ENCODE peak calls at places on chromosomes 7 and 10, in six cellular contexts. Q, A, H, G, V and M are unnamed samples.

GRCh38 chr10:132652936-132653590 is 115.5 kb downstream of the INPP5A start:
- DNase-seq in Q (no peak), A (no peak), H (no peak), G (no peak), V (no peak), M (no peak)

GRCh38 chr10:34835908-34836558 is 20.9 kb upstream of the PARD3 start:
- DNase-seq in Q (no peak), A (no peak), H (no peak), G (no peak), V (no peak), M (no peak)

GRCh38 chr7:117381357-117381756 is 45.9 kb downstream of the ASZ1 start:
- DNase-seq in Q (no peak), A (no peak), H (no peak), G (no peak), V (no peak), M (no peak)

GRCh38 chr7:71389976-71390375 is 258.0 kb downstream of the GALNT17 start:
- DNase-seq in Q (no peak), A (no peak), H (peak), G (no peak), V (no peak), M (peak)

GRCh38 chr7:2726316-2727018 is 38.5 kb downstream of the AMZ1 start:
- DNase-seq in Q (no peak), A (no peak), H (no peak), G (no peak), V (no peak), M (no peak)

GRCh38 chr10:67893637-67894036 is 9.2 kb downstream of the SIRT1 start:
- DNase-seq in Q (no peak), A (no peak), H (no peak), G (no peak), V (no peak), M (no peak)

GRCh38 chr10:29595636-29596225 is 39.0 kb downstream of the SVIL start:
- DNase-seq in Q (no peak), A (no peak), H (no peak), G (no peak), V (no peak), M (no peak)

GRCh38 chr10:125083576-125083920 is 76.8 kb downstream of the CTBP2 start:
- DNase-seq in Q (peak), A (no peak), H (no peak), G (no peak), V (peak), M (no peak)

GRCh38 chr7:149245244-149245643 is 5.8 kb downstream of the ZNF212 start:
- DNase-seq in Q (peak), A (peak), H (no peak), G (no peak), V (peak), M (no peak)

GRCh38 chr10:131211965-131212619 is 99.4 kb downstream of the TCERG1L start:
- DNase-seq in Q (no peak), A (no peak), H (no peak), G (no peak), V (no peak), M (no peak)

GRCh38 chr7:73973091-73973490 is 54.9 kb upstream of the ELN start:
- DNase-seq in Q (no peak), A (no peak), H (no peak), G (no peak), V (no peak), M (no peak)

GRCh38 chr10:20836401-20836800 is 60.7 kb downstream of the NEBL start:
- DNase-seq in Q (no peak), A (no peak), H (no peak), G (no peak), V (no peak), M (no peak)

GRCh38 chr7:42972703-42973500 is 40.7 kb downstream of the MRPL32 start:
- DNase-seq in Q (peak), A (no peak), H (peak), G (no peak), V (peak), M (no peak)

GRCh38 chr10:75189266-75190096 is 21.1 kb upstream of the VDAC2 start:
- DNase-seq in Q (no peak), A (no peak), H (no peak), G (no peak), V (no peak), M (no peak)

GRCh38 chr10:14050598-14050997 is 280.1 kb downstream of the FRMD4A start:
- DNase-seq in Q (no peak), A (no peak), H (no peak), G (no peak), V (no peak), M (no peak)

GRCh38 chr10:62811159-62811875 is 4.8 kb downstream of the EGR2 start:
- DNase-seq in Q (no peak), A (no peak), H (no peak), G (no peak), V (no peak), M (no peak)

GRCh38 chr7:39644170-39644569 is 20.8 kb downstream of the RALA start:
- DNase-seq in Q (peak), A (no peak), H (peak), G (no peak), V (peak), M (no peak)

GRCh38 chr10:69068549-69068948 is 19.4 kb upstream of the SRGN start:
- DNase-seq in Q (no peak), A (no peak), H (no peak), G (no peak), V (no peak), M (no peak)

GRCh38 chr10:104258209-104258608 is 3.5 kb downstream of the GSTO1 start:
- DNase-seq in Q (no peak), A (no peak), H (no peak), G (no peak), V (no peak), M (no peak)

GRCh38 chr7:150406565-150407421 is 27.7 kb downstream of the ZNF775 start:
- DNase-seq in Q (peak), A (no peak), H (no peak), G (no peak), V (peak), M (no peak)

GRCh38 chr10:98795467-98795866 is 348.7 kb upstream of the HPS1 start:
- DNase-seq in Q (no peak), A (no peak), H (no peak), G (no peak), V (no peak), M (no peak)

GRCh38 chr7:149355390-149356048 is 93.5 kb downstream of the ZNF783 start:
- DNase-seq in Q (no peak), A (no peak), H (peak), G (peak), V (no peak), M (no peak)

GRCh38 chr7:129262333-129262732 is 37.5 kb downstream of the AHCYL2 start:
- DNase-seq in Q (no peak), A (no peak), H (no peak), G (no peak), V (peak), M (no peak)

GRCh38 chr7:133253522-133253882 is 624 bp downstream of the EXOC4 start:
- DNase-seq in Q (peak), A (peak), H (no peak), G (no peak), V (peak), M (peak)

GRCh38 chr7:138170959-138171703 is 94.9 kb downstream of the AKR1D1 start:
- DNase-seq in Q (no peak), A (no peak), H (no peak), G (no peak), V (no peak), M (no peak)

GRCh38 chr7:138169441-138169851 is 93.2 kb downstream of the AKR1D1 start:
- DNase-seq in Q (no peak), A (no peak), H (peak), G (peak), V (no peak), M (peak)

GRCh38 chr7:138167222-138167621 is 91.0 kb downstream of the AKR1D1 start:
- DNase-seq in Q (no peak), A (no peak), H (peak), G (no peak), V (no peak), M (no peak)

GRCh38 chr7:138167869-138168296 is 91.6 kb downstream of the AKR1D1 start:
- DNase-seq in Q (no peak), A (no peak), H (peak), G (no peak), V (no peak), M (no peak)

GRCh38 chr7:138170298-138170697 is 94.0 kb downstream of the AKR1D1 start:
- DNase-seq in Q (no peak), A (no peak), H (peak), G (no peak), V (no peak), M (no peak)
- H2AK5ac ChIP-seq in Q (no peak), A (no peak), H (no peak), G (peak), V (no peak), M (no peak)

DNA sequence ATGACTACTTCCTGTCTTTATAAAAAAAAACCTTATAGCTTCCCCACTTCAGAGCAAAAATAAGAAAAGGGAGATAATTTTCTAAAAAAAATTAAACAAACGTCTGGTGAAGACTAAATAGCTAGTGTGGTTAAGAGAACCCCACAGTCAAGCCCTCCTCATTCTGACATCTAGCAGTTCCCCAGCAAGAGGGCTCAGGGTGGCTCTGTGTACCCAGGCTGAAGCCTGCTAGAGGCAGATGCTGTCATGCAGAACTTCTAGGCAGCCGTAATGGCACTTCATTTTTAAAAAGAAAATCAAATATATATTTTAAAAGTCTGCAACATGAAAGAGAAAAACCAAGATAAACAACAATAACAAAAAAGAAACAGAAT is 223.1 kb upstream of the KLF14 start:
- DNase-seq in Q (no peak), A (no peak), H (no peak), G (no peak), V (no peak), M (no peak)
- H3K4me3 ChIP-seq in Q (no peak), A (no peak), H (no peak), G (no peak), V (peak), M (no peak)

GRCh38 chr10:110336111-110336721 is 31.5 kb upstream of the SMNDC1 start:
- DNase-seq in Q (peak), A (peak), H (peak), G (no peak), V (peak), M (peak)
- H3K27ac ChIP-seq in Q (peak), A (no peak), H (no peak), G (no peak), V (peak), M (peak)

GRCh38 chr7:116142374-116142773 is 68.0 kb upstream of the TES start:
- DNase-seq in Q (no peak), A (no peak), H (no peak), G (no peak), V (no peak), M (no peak)
- H2AK5ac ChIP-seq in Q (no peak), A (no peak), H (no peak), G (no peak), V (no peak), M (no peak)

GRCh38 chr10:128206676-128207075 is 80.5 kb upstream of the MKI67 start:
- DNase-seq in Q (no peak), A (no peak), H (no peak), G (no peak), V (no peak), M (no peak)

GRCh38 chr10:128211953-128212727 is 85.9 kb upstream of the MKI67 start:
- DNase-seq in Q (peak), A (peak), H (peak), G (peak), V (peak), M (peak)

GRCh38 chr10:128211064-128211504 is 84.9 kb upstream of the MKI67 start:
- DNase-seq in Q (no peak), A (no peak), H (no peak), G (no peak), V (no peak), M (no peak)

GRCh38 chr10:128210215-128211063 is 84.2 kb upstream of the MKI67 start:
- DNase-seq in Q (no peak), A (peak), H (peak), G (no peak), V (peak), M (peak)

DNA sequence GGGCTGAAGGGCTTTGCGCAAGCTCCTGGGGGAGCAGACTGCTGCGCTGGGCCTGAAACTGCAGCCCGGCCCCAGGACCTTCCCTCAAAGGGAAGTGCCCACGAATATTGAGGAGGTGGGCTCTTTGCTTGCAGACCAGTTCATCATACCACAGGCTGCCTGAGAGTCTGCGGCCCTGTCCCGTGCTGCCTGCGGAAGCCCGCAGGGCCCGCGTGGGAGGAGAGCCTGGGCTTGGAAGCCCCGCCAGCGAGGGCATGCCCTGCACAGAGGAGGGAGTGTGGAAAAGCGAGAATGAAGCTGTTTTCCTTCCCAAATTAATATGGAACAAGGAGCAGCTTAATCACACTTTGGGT is 83.6 kb upstream of the MKI67 start:
- DNase-seq in Q (no peak), A (no peak), H (no peak), G (no peak), V (no peak), M (no peak)
- H3K4me3 ChIP-seq in Q (peak), A (no peak), H (no peak), G (peak), V (peak), M (no peak)

DNA sequence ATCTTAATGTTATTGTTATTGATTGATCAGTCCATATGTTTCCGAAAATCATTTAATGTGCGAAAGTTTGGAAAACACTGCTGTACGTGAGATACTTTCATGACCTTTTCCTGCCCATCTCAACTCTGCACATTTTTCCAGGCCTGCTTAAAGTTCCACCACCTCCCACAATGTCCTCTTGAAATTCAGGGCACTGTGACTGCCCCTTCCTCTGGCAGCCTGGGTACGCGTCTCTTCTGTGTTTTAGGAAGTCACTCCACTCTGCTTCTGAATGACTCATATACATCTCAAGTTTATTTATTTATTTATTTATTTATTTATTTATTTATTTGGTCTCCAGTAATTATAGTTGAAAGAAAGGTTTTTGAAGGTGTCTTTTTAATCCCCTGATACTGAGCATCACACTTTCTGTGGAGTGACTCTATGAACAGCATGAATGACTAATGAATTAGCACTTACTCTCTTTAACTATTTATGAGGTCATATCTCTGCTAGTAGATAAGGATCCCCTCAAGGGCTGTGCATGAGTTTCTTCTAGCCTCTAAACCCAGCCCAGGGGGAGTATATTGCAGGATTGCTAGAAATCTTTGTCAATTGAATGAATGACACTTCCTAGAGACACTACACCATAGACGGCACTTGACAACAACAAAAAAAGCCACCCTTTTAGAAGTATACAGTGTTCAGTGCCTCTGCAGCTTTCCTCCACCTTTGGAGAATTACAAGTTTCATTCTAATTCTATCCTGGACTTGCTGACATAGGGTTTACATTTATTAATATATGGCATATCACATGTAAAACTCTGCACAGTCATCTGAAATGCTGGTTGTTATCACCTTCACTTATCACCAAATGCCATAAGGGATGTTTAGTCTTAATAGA is 2.2 kb downstream of the MACC1 start:
- DNase-seq in Q (no peak), A (peak), H (peak), G (no peak), V (peak), M (no peak)
- H3K27ac ChIP-seq in Q (no peak), A (no peak), H (no peak), G (no peak), V (no peak), M (no peak)

DNA sequence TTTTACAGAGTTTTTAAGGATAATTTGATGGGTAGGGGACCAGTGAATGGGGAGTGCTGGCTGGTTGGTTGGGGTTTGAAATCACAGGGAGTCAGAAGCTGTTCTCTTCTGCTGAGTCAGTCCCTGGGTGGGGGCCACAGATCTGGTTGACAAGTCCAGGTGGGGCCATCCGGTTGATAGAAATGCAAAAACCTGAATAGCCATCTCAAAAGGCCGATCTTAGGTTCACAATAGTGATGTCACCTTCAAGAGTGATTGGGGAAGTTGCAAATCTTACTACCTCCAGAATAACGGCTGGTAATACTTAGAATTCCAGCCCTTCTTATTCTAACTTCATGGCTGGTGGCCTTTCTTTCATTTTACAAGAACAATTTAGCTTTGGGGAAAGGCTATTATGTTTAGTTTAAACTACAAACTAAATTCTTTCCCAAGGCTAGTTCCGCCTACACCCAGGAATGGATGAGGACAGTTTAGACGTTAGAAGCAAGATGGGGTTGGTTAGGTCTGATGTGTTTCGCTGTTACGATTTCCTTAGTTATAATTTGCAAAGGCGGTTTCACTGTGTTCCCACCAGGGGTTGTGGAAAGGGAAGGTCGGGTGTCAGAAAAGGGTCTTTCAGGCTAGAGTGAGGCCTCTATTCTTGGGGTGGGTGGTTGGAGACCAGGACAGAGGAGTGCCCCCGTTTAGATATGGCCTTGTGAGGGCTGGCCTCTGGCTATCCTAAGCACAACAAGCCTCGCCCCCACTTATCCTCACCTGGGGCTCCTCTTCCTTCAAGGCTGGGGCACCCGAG is 27.4 kb downstream of the IFT22 start:
- DNase-seq in Q (no peak), A (no peak), H (peak), G (peak), V (no peak), M (no peak)
- H2AK5ac ChIP-seq in Q (no peak), A (no peak), H (no peak), G (peak), V (no peak), M (no peak)

GRCh38 chr10:3761111-3761686 is 23.8 kb downstream of the KLF6 start:
- DNase-seq in Q (peak), A (no peak), H (no peak), G (no peak), V (peak), M (no peak)

GRCh38 chr10:3764626-3765375 is 20.2 kb downstream of the KLF6 start:
- DNase-seq in Q (no peak), A (no peak), H (no peak), G (no peak), V (no peak), M (no peak)

GRCh38 chr10:3763852-3764625 is 21.0 kb downstream of the KLF6 start:
- DNase-seq in Q (peak), A (peak), H (no peak), G (no peak), V (no peak), M (no peak)

GRCh38 chr10:3761916-3762708 is 22.9 kb downstream of the KLF6 start:
- DNase-seq in Q (peak), A (peak), H (peak), G (peak), V (peak), M (peak)

GRCh38 chr10:3763035-3763456 is 22.0 kb downstream of the KLF6 start:
- DNase-seq in Q (peak), A (peak), H (no peak), G (no peak), V (peak), M (no peak)
- H3K4me3 ChIP-seq in Q (no peak), A (no peak), H (no peak), G (no peak), V (no peak), M (no peak)

GRCh38 chr7:122507591-122507990 is 191.3 kb downstream of the RNF133 start:
- DNase-seq in Q (no peak), A (peak), H (no peak), G (no peak), V (no peak), M (no peak)
- H3K27ac ChIP-seq in Q (no peak), A (no peak), H (no peak), G (no peak), V (no peak), M (no peak)